ENCODE peak calls at places on chromosomes 13 and 19, in seven cellular contexts. D is heart left ventricle, Q is PC-3, L is osteoblast, Z is tibial nerve, U is AG04450, B is MM.1S. O is an unnamed sample.

GRCh38 chr13:27775943-27776342 is 16.3 kb upstream of the GSX1 start:
- DNase-seq in D (no peak), Q (peak; percentile 58), L (no peak), Z (no peak), U (no peak), B (no peak), O (no peak)

GRCh38 chr19:7673995-7674667 is 2.8 kb upstream of the MCEMP1 start:
- DNase-seq in D (peak; percentile 61), Q (peak; percentile 87), L (peak; percentile 96), Z (peak; percentile 50), U (no peak), B (peak; percentile 66), O (peak; percentile 60)

GRCh38 chr13:67772807-67773453 is 542.8 kb upstream of the PCDH9 start:
- DNase-seq in D (no peak), Q (no peak), L (no peak), Z (no peak), U (no peak), B (no peak), O (no peak)

GRCh38 chr13:25473864-25474263 is 102.1 kb downstream of the ATP8A2 start:
- DNase-seq in D (no peak), Q (no peak), L (peak; percentile 56), Z (no peak), U (no peak), B (no peak), O (no peak)

GRCh38 chr13:79724348-79725103 is 243.6 kb downstream of the NDFIP2 start:
- DNase-seq in D (no peak), Q (peak; percentile 8), L (no peak), Z (no peak), U (no peak), B (no peak), O (peak; percentile 93)

GRCh38 chr19:47005873-47006272 is 13.8 kb upstream of the NPAS1 start:
- DNase-seq in D (no peak), Q (peak; percentile 26), L (peak; percentile 90), Z (no peak), U (no peak), B (no peak), O (no peak)

GRCh38 chr13:108276060-108276459 is 6.5 kb downstream of the TNFSF13B start:
- DNase-seq in D (peak; percentile 27), Q (no peak), L (no peak), Z (peak; percentile 52), U (no peak), B (no peak), O (no peak)

GRCh38 chr13:81395368-81395767 is 1054.4 kb upstream of the SPRY2 start:
- DNase-seq in D (no peak), Q (no peak), L (no peak), Z (no peak), U (no peak), B (no peak), O (no peak)

GRCh38 chr19:19434483-19435045 is 29.1 kb downstream of the GATAD2A start:
- DNase-seq in D (peak; percentile 59), Q (no peak), L (no peak), Z (peak; percentile 57), U (no peak), B (no peak), O (no peak)

GRCh38 chr19:1237754-1238372 is at the start of gene CBARP:
- DNase-seq in D (no peak), Q (peak; percentile 35), L (peak; percentile 97), Z (no peak), U (no peak), B (no peak), O (no peak)

GRCh38 chr19:55070755-55071502 is 4.7 kb upstream of the EPS8L1 start:
- DNase-seq in D (no peak), Q (peak; percentile 99), L (peak; percentile 97), Z (no peak), U (peak; percentile 11), B (peak; percentile 92), O (no peak)

GRCh38 chr19:35216833-35217707 is 11.5 kb downstream of the FAM187B start:
- DNase-seq in D (peak; percentile 30), Q (peak; percentile 15), L (no peak), Z (peak; percentile 83), U (no peak), B (peak; percentile 84), O (no peak)
- TF ChIP-seq CTCF in D (no peak), Q (no peak), L (no peak), Z (no peak), U (no peak), B (peak; percentile 89), O (no peak)

GRCh38 chr19:52451241-52451640 is 2.1 kb upstream of the ZNF578 start:
- DNase-seq in D (no peak), Q (no peak), L (peak; percentile 30), Z (no peak), U (no peak), B (no peak), O (no peak)
- H3K9me3 ChIP-seq in D (peaks cover 14% of the 10 kb centered on the region), Q (peaks cover 75% of the 10 kb centered on the region), L (peaks cover 3% of the 10 kb centered on the region), Z (peaks cover 89% of the 10 kb centered on the region), U (peaks cover 47% of the 10 kb centered on the region), B (no peaks in the 10 kb centered on the region), O (peaks cover 3% of the 10 kb centered on the region)

GRCh38 chr13:45728759-45729158 is 26.6 kb downstream of the CBY2 start:
- DNase-seq in D (no peak), Q (peak; percentile 4), L (no peak), Z (no peak), U (no peak), B (peak; percentile 7), O (no peak)
- H3K27me3 ChIP-seq in D (peaks cover 5% of the 10 kb centered on the region), Q (peaks cover 11% of the 10 kb centered on the region), L (peaks cover 40% of the 10 kb centered on the region), Z (no peaks in the 10 kb centered on the region), U (peaks cover 12% of the 10 kb centered on the region), B (no peaks in the 10 kb centered on the region), O (no peaks in the 10 kb centered on the region)

GRCh38 chr13:113209880-113210421 is 538 bp downstream of the CUL4A start:
- DNase-seq in D (peak; percentile 39), Q (peak; percentile 49), L (peak; percentile 88), Z (no peak), U (no peak), B (peak; percentile 82), O (peak; percentile 58)
- TF ChIP-seq CTCF in D (no peak), Q (no peak), L (no peak), Z (no peak), U (no peak), B (peak; percentile 6), O (no peak)

GRCh38 chr19:56699552-56699951 is 28.0 kb upstream of the ZNF835 start:
- DNase-seq in D (no peak), Q (no peak), L (no peak), Z (no peak), U (no peak), B (no peak), O (no peak)
- H3K9me3 ChIP-seq in D (no peaks in the 10 kb centered on the region), Q (peaks cover 30% of the 10 kb centered on the region), L (peaks cover 3% of the 10 kb centered on the region), Z (peaks cover 9% of the 10 kb centered on the region), U (peaks cover 17% of the 10 kb centered on the region), B (no peaks in the 10 kb centered on the region), O (peaks cover 8% of the 10 kb centered on the region)

GRCh38 chr19:6057651-6058365 is 52.5 kb downstream of the RFX2 start:
- DNase-seq in D (no peak), Q (no peak), L (no peak), Z (no peak), U (no peak), B (no peak), O (no peak)

GRCh38 chr19:6059396-6059947 is 50.8 kb downstream of the RFX2 start:
- DNase-seq in D (no peak), Q (no peak), L (no peak), Z (no peak), U (no peak), B (no peak), O (no peak)

GRCh38 chr19:6059996-6060599 is 50.2 kb downstream of the RFX2 start:
- DNase-seq in D (no peak), Q (no peak), L (no peak), Z (no peak), U (no peak), B (no peak), O (no peak)

GRCh38 chr19:6056801-6057650 is 53.3 kb downstream of the RFX2 start:
- DNase-seq in D (peak; percentile 70), Q (peak; percentile 84), L (peak; percentile 96), Z (peak; percentile 80), U (peak; percentile 65), B (no peak), O (peak; percentile 98)

DNA sequence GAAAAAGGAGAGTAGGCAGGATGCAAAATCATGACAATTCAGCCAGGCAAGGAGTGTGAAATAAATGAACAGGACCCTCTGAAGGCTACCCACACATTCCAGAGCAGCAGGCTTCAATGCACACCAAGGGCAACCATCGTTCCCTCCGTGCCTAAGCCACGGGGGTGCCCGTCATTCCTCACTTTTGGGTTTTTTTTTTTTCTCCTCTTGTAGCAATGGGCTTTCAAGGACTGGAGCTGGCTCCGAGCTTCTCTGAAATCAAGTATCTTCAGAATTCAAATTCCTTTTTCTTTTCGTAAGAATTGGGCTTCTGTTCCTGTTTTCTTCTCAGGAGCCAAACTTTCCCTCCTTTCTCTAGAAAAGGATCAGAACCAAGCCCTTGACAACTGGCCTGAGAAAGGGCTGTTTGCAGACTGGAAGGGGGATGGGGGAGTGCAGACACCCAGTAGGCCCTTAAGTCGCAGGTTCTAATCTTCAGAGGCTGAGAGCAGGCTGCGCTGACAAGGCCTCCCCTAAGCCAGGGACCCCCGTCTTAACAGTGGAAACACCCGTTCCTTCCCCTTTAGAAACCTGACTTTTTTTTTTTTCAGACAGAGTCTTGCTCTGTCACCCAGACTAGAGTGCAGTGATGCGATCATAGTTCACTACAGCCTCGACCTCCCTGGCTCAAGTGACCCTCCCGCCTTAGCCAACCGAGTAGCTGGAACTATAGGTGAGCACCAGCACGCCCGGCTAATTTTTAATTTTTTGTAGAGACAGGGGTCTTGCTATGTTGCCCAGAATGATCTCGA is 51.7 kb downstream of the RFX2 start:
- DNase-seq in D (no peak), Q (no peak), L (peak; percentile 66), Z (no peak), U (no peak), B (no peak), O (no peak)
- H3K27me3 ChIP-seq in D (no peaks in the 10 kb centered on the region), Q (no peaks in the 10 kb centered on the region), L (no peaks in the 10 kb centered on the region), Z (no peaks in the 10 kb centered on the region), U (no peaks in the 10 kb centered on the region), B (peaks cover 96% of the 10 kb centered on the region), O (no peaks in the 10 kb centered on the region)

GRCh38 chr13:113123226-113124150 is 889 bp downstream of the F10 start:
- DNase-seq in D (no peak), Q (no peak), L (peak; percentile 59), Z (no peak), U (no peak), B (no peak), O (no peak)
- TF ChIP-seq CTCF in D (no peak), Q (peak; percentile 35), L (peak; percentile 23), Z (no peak), U (peak; percentile 30), B (peak; percentile 34), O (peak; percentile 28)

DNA sequence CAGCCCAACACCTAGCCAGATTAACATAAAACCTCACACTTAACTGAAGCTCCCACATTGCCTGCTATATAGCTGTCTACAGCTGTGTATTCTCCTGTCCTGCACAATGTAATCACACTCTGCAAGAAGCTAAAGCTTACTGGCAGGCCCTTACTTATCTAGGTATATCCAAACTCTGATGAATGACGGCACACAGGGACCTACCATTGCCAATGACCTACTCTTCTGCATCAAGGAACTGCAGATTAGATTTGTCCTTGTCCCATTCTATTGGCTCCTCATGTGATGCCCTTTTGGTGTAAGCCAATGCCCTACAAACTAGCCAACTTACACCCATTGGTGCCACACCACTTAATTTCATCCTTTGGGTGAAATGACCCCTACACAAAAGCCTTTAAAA is 26.4 kb downstream of the ZNF45 start:
- DNase-seq in D (no peak), Q (no peak), L (no peak), Z (no peak), U (no peak), B (no peak), O (no peak)
- H3K9me3 ChIP-seq in D (peaks cover 63% of the 10 kb centered on the region), Q (peaks cover 4% of the 10 kb centered on the region), L (peaks cover 14% of the 10 kb centered on the region), Z (peaks cover 96% of the 10 kb centered on the region), U (peaks cover 14% of the 10 kb centered on the region), B (no peaks in the 10 kb centered on the region), O (peaks cover 9% of the 10 kb centered on the region)

O was measured in endothelial cell of umbilical vein.